ENCODE peak calls at places on chromosome 22, in four cellular contexts. C is prostate gland; W is lower lobe of right lung; L is CD8-positive, alpha-beta memory T cell. V is an unnamed sample.

GRCh38 chr22:40922484-40923303 is 28.5 kb upstream of the RBX1 start:
- DNase-seq in C (peak; percentile 36), W (no peak), L (no peak), V (no peak)

GRCh38 chr22:35312198-35313059 is 12.7 kb downstream of the TOM1 start:
- DNase-seq in C (no peak), W (no peak), L (no peak), V (no peak)

GRCh38 chr22:31676700-31677099 is 14.7 kb upstream of the PISD start:
- DNase-seq in C (peak; percentile 94), W (peak; percentile 98), L (peak; percentile 93), V (peak; percentile 75)

GRCh38 chr22:18971321-18971751 is 35.2 kb upstream of the PRODH start:
- DNase-seq in C (no peak), W (no peak), L (peak; percentile 32), V (no peak)

GRCh38 chr22:26589845-26590524 is at the start of gene TPST2:
- DNase-seq in C (peak; percentile 76), W (peak; percentile 83), L (peak; percentile 85), V (no peak)

GRCh38 chr22:19756288-19757128 is 4.1 kb upstream of the TBX1 start:
- DNase-seq in C (peak; percentile 68), W (peak; percentile 79), L (peak; percentile 74), V (no peak)

GRCh38 chr22:37018086-37018814 is 997 bp downstream of the TST start:
- DNase-seq in C (no peak), W (no peak), L (peak; percentile 30), V (no peak)

GRCh38 chr22:44448271-44448780 is 49.7 kb downstream of the RTL6 start:
- DNase-seq in C (peak; percentile 11), W (no peak), L (no peak), V (peak; percentile 59)

GRCh38 chr22:27377501-27377900 is 424.1 kb downstream of the MN1 start:
- DNase-seq in C (no peak), W (no peak), L (no peak), V (no peak)

GRCh38 chr22:30094804-30095203 is 14.5 kb downstream of the HORMAD2 start:
- DNase-seq in C (no peak), W (no peak), L (no peak), V (no peak)

GRCh38 chr22:37701121-37701786 is 4.4 kb downstream of the TRIOBP start:
- DNase-seq in C (no peak), W (no peak), L (no peak), V (no peak)

GRCh38 chr22:45212992-45213751 is 27.5 kb downstream of the KIAA0930 start:
- DNase-seq in C (no peak), W (peak; percentile 59), L (no peak), V (no peak)

GRCh38 chr22:27195104-27195503 is 537.7 kb downstream of the MIAT start:
- DNase-seq in C (no peak), W (no peak), L (no peak), V (no peak)

GRCh38 chr22:37221424-37222336 is 9.4 kb upstream of the SSTR3 start:
- DNase-seq in C (no peak), W (no peak), L (no peak), V (no peak)

GRCh38 chr22:50186789-50187523 is 1.2 kb downstream of the TRABD start:
- DNase-seq in C (no peak), W (peak; percentile 51), L (peak; percentile 58), V (no peak)

GRCh38 chr22:50189849-50190181 is 4.1 kb downstream of the TRABD start:
- DNase-seq in C (no peak), W (no peak), L (no peak), V (no peak)

GRCh38 chr22:50190182-50190951 is 4.7 kb downstream of the TRABD start:
- DNase-seq in C (peak; percentile 68), W (peak; percentile 94), L (peak; percentile 90), V (peak; percentile 30)

GRCh38 chr22:50189184-50189848 is 3.6 kb downstream of the TRABD start:
- DNase-seq in C (no peak), W (no peak), L (peak; percentile 62), V (no peak)

GRCh38 chr22:50188356-50188755 is 2.6 kb downstream of the TRABD start:
- DNase-seq in C (no peak), W (peak; percentile 39), L (no peak), V (no peak)
- H3K4me1 ChIP-seq in C (peaks cover 20% of the 10 kb centered on the region), W (peaks cover 79% of the 10 kb centered on the region), L (peaks cover 61% of the 10 kb centered on the region), V (peaks cover 34% of the 10 kb centered on the region)

GRCh38 chr22:21045585-21046294 is at the start of gene LRRC74B:
- DNase-seq in C (peak; percentile 80), W (peak; percentile 90), L (peak; percentile 82), V (no peak)
- H3K27ac ChIP-seq in C (no peak within 1 kb of the TSS), W (peak within 1 kb of the TSS; percentile 48), L (no peak within 1 kb of the TSS), V (no peak within 1 kb of the TSS)

GRCh38 chr22:50298266-50298637 is 9.2 kb downstream of the PLXNB2 start:
- DNase-seq in C (no peak), W (no peak), L (no peak), V (no peak)
- H3K4me1 ChIP-seq in C (peaks cover 70% of the 10 kb centered on the region), W (peaks cover 97% of the 10 kb centered on the region), L (no peaks in the 10 kb centered on the region), V (peaks cover 44% of the 10 kb centered on the region)

GRCh38 chr22:39039306-39040126 is 1.1 kb upstream of the APOBEC3F start:
- DNase-seq in C (no peak), W (no peak), L (no peak), V (no peak)

DNA sequence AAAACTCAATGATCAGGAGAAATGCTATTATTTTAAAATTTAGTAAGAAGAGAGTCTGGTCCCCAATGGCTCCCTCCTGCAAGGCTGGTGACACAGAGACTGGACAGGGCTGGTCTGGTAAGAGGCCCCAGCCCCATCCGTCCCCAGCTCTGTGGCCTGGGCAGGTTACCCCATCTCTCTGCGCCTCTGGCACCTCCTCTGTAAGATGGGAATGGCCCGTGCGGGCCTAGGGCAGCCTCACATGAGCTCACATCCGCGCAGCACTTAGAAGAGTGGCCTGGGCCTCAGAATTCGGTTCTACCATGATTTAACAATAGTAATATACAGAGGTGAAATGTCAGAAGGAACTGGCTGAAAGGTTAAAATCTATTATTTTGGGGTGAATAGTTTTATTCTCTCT is 1.2 kb downstream of the APOBEC3F start:
- DNase-seq in C (no peak), W (no peak), L (no peak), V (no peak)
- H3K27ac ChIP-seq in C (no peak overlapping the region), W (no peak overlapping the region), L (peak overlapping the region; percentile 61), V (no peak overlapping the region)

DNA sequence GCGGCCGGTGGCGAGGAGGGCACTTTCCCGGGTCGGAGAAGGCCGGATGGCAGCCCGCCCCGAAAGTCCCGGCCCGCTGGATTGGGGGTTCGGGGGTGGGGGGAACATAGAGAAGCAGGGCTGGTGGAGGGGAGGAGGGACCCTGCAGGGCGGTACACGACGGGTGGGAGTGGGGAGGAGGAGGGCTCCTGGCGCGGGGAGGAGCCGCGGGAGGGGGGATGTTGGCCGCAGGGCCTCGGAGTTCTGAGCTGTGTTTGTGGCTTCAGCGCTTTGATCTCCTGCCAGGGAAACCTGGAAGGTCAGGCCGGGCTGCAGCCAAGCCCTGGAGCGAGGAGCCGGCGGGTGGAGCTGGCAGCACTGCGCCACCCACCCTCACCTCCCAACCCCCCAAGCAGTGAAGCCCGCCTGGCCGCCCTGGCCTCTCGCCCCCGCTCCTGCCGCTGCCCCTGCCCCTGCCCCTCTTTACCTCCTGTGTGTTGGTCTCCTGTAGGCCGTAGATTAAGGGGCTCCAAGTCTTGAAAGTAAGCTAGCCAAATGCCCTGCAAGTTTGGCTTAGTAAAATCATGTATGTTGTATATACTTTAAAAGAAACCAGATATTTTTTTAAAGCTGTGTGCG is 30.9 kb downstream of the C22orf31 start:
- DNase-seq in C (peak; percentile 77), W (peak; percentile 83), L (no peak), V (no peak)
- H3K4me1 ChIP-seq in C (peaks cover 5% of the 10 kb centered on the region), W (peaks cover 53% of the 10 kb centered on the region), L (peaks cover 6% of the 10 kb centered on the region), V (peaks cover 25% of the 10 kb centered on the region)